ENCODE peak calls at places on chromosomes 2 and 18, in eight cellular contexts. I is activated naive CD4-positive, alpha-beta T cell treated with anti-CD3 and anti-CD28 coated beads for 36 hours; R is vagina; O is HTR-8/SVneo; T is NCI-H524; X is fibroblast of villous mesenchyme; H is activated effector memory CD4-positive, alpha-beta T cell treated with anti-CD3 and anti-CD28 coated beads, Interleukin-2, amount 50 U/mL, for 16 hours; L is NCI-H2081. V is an unnamed sample.

GRCh38 chr2:231357048-231357447 is 38.5 kb upstream of the B3GNT7 start:
- DNase-seq in I (no peak), R (no peak), O (no peak), T (no peak), X (no peak), H (peak; percentile 28), L (no peak), V (no peak)

GRCh38 chr18:35582899-35583558 is 1.5 kb downstream of the GALNT1 start:
- DNase-seq in I (no peak), R (no peak), O (no peak), T (peak; percentile 34), X (peak; percentile 64), H (no peak), L (no peak), V (no peak)

GRCh38 chr2:72883356-72883962 is 3.7 kb upstream of the SPR start:
- DNase-seq in I (peak; percentile 66), R (no peak), O (peak; percentile 54), T (no peak), X (peak; percentile 57), H (no peak), L (no peak), V (no peak)

GRCh38 chr18:3447035-3447894 is 2.7 kb upstream of the TGIF1 start:
- DNase-seq in I (peak; percentile 68), R (no peak), O (no peak), T (no peak), X (peak; percentile 78), H (no peak), L (no peak), V (peak; percentile 50)

GRCh38 chr2:132909427-132909826 is 239.4 kb upstream of the LYPD1 start:
- DNase-seq in I (no peak), R (no peak), O (peak; percentile 7), T (no peak), X (no peak), H (no peak), L (no peak), V (peak; percentile 30)

GRCh38 chr2:226891780-226892590 is 56.1 kb downstream of the RHBDD1 start:
- DNase-seq in I (no peak), R (no peak), O (no peak), T (no peak), X (peak; percentile 81), H (no peak), L (no peak), V (no peak)

GRCh38 chr2:219253753-219254589 is at the start of gene TUBA4A:
- DNase-seq in I (peak; percentile 89), R (no peak), O (peak; percentile 67), T (peak; percentile 72), X (no peak), H (peak; percentile 96), L (peak; percentile 83), V (peak; percentile 79)

GRCh38 chr18:29083545-29083944 is 906.6 kb upstream of the CDH2 start:
- DNase-seq in I (no peak), R (no peak), O (no peak), T (no peak), X (no peak), H (no peak), L (peak; percentile 94), V (no peak)

GRCh38 chr2:144477943-144478283 is 42.0 kb downstream of the ZEB2 start:
- DNase-seq in I (no peak), R (no peak), O (no peak), T (peak; percentile 97), X (no peak), H (no peak), L (no peak), V (no peak)

GRCh38 chr2:214699236-214699635 is 110.2 kb downstream of the BARD1 start:
- DNase-seq in I (no peak), R (no peak), O (no peak), T (no peak), X (no peak), H (no peak), L (no peak), V (peak; percentile 39)

GRCh38 chr2:48315847-48316194 is 214.1 kb upstream of the STON1 start:
- DNase-seq in I (peak; percentile 44), R (no peak), O (peak; percentile 14), T (peak; percentile 48), X (peak; percentile 8), H (peak; percentile 78), L (peak; percentile 34), V (peak; percentile 27)

GRCh38 chr2:107255744-107256143 is 369.8 kb upstream of the ST6GAL2 start:
- DNase-seq in I (no peak), R (no peak), O (no peak), T (no peak), X (no peak), H (no peak), L (no peak), V (no peak)

GRCh38 chr2:27920148-27920885 is 29.8 kb downstream of the BABAM2 start:
- DNase-seq in I (no peak), R (no peak), O (peak; percentile 24), T (no peak), X (peak; percentile 66), H (no peak), L (no peak), V (peak; percentile 7)

GRCh38 chr2:197136452-197136851 is 174.1 kb downstream of the ANKRD44 start:
- DNase-seq in I (no peak), R (no peak), O (no peak), T (no peak), X (no peak), H (no peak), L (no peak), V (no peak)

GRCh38 chr2:98460573-98461560 is 16.2 kb downstream of the INPP4A start:
- DNase-seq in I (peak; percentile 91), R (peak; percentile 52), O (no peak), T (no peak), X (no peak), H (peak; percentile 89), L (no peak), V (no peak)

GRCh38 chr2:149152597-149152996 is 114.1 kb downstream of the LYPD6B start:
- DNase-seq in I (no peak), R (no peak), O (no peak), T (no peak), X (peak; percentile 59), H (no peak), L (no peak), V (peak; percentile 23)

GRCh38 chr2:239507576-239508258 is 106.9 kb upstream of the HDAC4 start:
- DNase-seq in I (no peak), R (no peak), O (no peak), T (no peak), X (no peak), H (no peak), L (no peak), V (no peak)

GRCh38 chr2:102698369-102699111 is 63.3 kb upstream of the TMEM182 start:
- DNase-seq in I (peak; percentile 8), R (no peak), O (no peak), T (no peak), X (no peak), H (no peak), L (no peak), V (peak; percentile 51)

GRCh38 chr2:18907508-18907907 is 318.1 kb upstream of the NT5C1B start:
- DNase-seq in I (no peak), R (no peak), O (no peak), T (no peak), X (no peak), H (no peak), L (no peak), V (peak; percentile 68)

GRCh38 chr2:98917031-98917459 is 19.0 kb downstream of the CRACDL start:
- DNase-seq in I (no peak), R (no peak), O (peak; percentile 83), T (no peak), X (peak; percentile 14), H (no peak), L (no peak), V (peak; percentile 95)

GRCh38 chr2:200221055-200221692 is 85.3 kb upstream of the SPATS2L start:
- DNase-seq in I (no peak), R (no peak), O (no peak), T (no peak), X (no peak), H (no peak), L (no peak), V (no peak)

V was measured in HT1080.